ENCODE peak calls at places on chromosomes 4 and X, in seven cellular contexts. R is fibroblast of pulmonary artery, A is kidney tubule cell, V is HT1080, O is NCI-H69, J is epithelial cell of proximal tubule, Z is cardiac fibroblast. S is an unnamed sample.

GRCh38 chrX:13452283-13452682 is 117.1 kb upstream of the EGFL6 start:
- DNase-seq in R (no peak), A (no peak), V (no peak), O (no peak), J (no peak), Z (no peak), S (peak)

GRCh38 chrX:39162322-39162721 is 361.1 kb downstream of the MID1IP1 start:
- DNase-seq in R (no peak), A (no peak), V (no peak), O (peak), J (no peak), Z (no peak), S (peak)

GRCh38 chrX:24260827-24261550 is 52.9 kb downstream of the SUPT20HL2 start:
- DNase-seq in R (peak), A (peak), V (peak), O (no peak), J (no peak), Z (peak), S (peak)

GRCh38 chr4:86560447-86560846 is 33.7 kb upstream of the PTPN13 start:
- DNase-seq in R (no peak), A (no peak), V (no peak), O (no peak), J (no peak), Z (no peak), S (no peak)

GRCh38 chrX:17922303-17922702 is 61.2 kb upstream of the RAI2 start:
- DNase-seq in R (no peak), A (no peak), V (no peak), O (peak), J (no peak), Z (no peak), S (no peak)

GRCh38 chr4:71550220-71551190 is 211.7 kb downstream of the SLC4A4 start:
- DNase-seq in R (peak), A (peak), V (peak), O (no peak), J (peak), Z (peak), S (peak)

GRCh38 chrX:136147966-136148365 is 633 bp downstream of the FHL1 start:
- DNase-seq in R (no peak), A (no peak), V (no peak), O (peak), J (no peak), Z (no peak), S (peak)

GRCh38 chrX:38018734-38019410 is 12.5 kb downstream of the SYTL5 start:
- DNase-seq in R (peak), A (no peak), V (no peak), O (no peak), J (no peak), Z (peak), S (no peak)

GRCh38 chr4:64489628-64490027 is 80.4 kb upstream of the TECRL start:
- DNase-seq in R (no peak), A (no peak), V (no peak), O (no peak), J (no peak), Z (no peak), S (no peak)

GRCh38 chr4:181770971-181771370 is 472.2 kb upstream of the TENM3 start:
- DNase-seq in R (no peak), A (no peak), V (no peak), O (no peak), J (no peak), Z (no peak), S (no peak)

GRCh38 chr4:142840516-142841123 is 5.5 kb downstream of the INPP4B start:
- DNase-seq in R (peak), A (peak), V (no peak), O (peak), J (peak), Z (peak), S (peak)

GRCh38 chrX:6262959-6263358 is 34.3 kb upstream of the NLGN4X start:
- DNase-seq in R (no peak), A (no peak), V (no peak), O (no peak), J (no peak), Z (no peak), S (no peak)

GRCh38 chrX:39163585-39163984 is 362.3 kb downstream of the MID1IP1 start:
- DNase-seq in R (no peak), A (no peak), V (no peak), O (no peak), J (no peak), Z (no peak), S (no peak)

GRCh38 chr4:150094676-150095075 is 16.4 kb downstream of the DCLK2 start:
- DNase-seq in R (no peak), A (no peak), V (no peak), O (no peak), J (no peak), Z (no peak), S (no peak)

GRCh38 chrX:145563159-145563558 is 254.5 kb upstream of the SLITRK2 start:
- DNase-seq in R (no peak), A (no peak), V (no peak), O (no peak), J (no peak), Z (no peak), S (no peak)

GRCh38 chrX:107629533-107629909 is 1.2 kb downstream of the PRPS1 start:
- DNase-seq in R (peak), A (peak), V (peak), O (peak), J (no peak), Z (peak), S (peak)

GRCh38 chr4:176726803-176727202 is 65.9 kb downstream of the VEGFC start:
- DNase-seq in R (peak), A (no peak), V (no peak), O (no peak), J (no peak), Z (peak), S (no peak)

GRCh38 chr4:55865228-55865806 is 11.9 kb downstream of the EXOC1 start:
- DNase-seq in R (peak), A (peak), V (peak), O (no peak), J (no peak), Z (peak), S (peak)

GRCh38 chr4:83552085-83552484 is 16.2 kb downstream of the GPAT3 start:
- DNase-seq in R (peak), A (peak), V (peak), O (peak), J (no peak), Z (peak), S (peak)

GRCh38 chr4:114272226-114272625 is 292.8 kb upstream of the ARSJ start:
- DNase-seq in R (peak), A (peak), V (peak), O (peak), J (peak), Z (peak), S (peak)

GRCh38 chr4:170675568-170676262 is 586.0 kb upstream of the AADAT start:
- DNase-seq in R (peak), A (peak), V (peak), O (no peak), J (no peak), Z (no peak), S (no peak)

GRCh38 chr4:160403066-160403465 is 1300.2 kb downstream of the RAPGEF2 start:
- DNase-seq in R (no peak), A (no peak), V (no peak), O (peak), J (no peak), Z (no peak), S (no peak)

GRCh38 chr4:79288185-79288584 is 37.7 kb downstream of the NAA11 start:
- DNase-seq in R (no peak), A (no peak), V (no peak), O (no peak), J (no peak), Z (no peak), S (no peak)

GRCh38 chrX:154002215-154002719 is 17.4 kb downstream of the IRAK1 start:
- DNase-seq in R (peak), A (peak), V (peak), O (peak), J (peak), Z (peak), S (peak)

GRCh38 chr4:155612074-155612473 is 54.6 kb upstream of the GUCY1A1 start:
- DNase-seq in R (no peak), A (peak), V (no peak), O (no peak), J (no peak), Z (no peak), S (no peak)

GRCh38 chr4:82677327-82677726 is 115.5 kb upstream of the TMEM150C start:
- DNase-seq in R (no peak), A (no peak), V (no peak), O (no peak), J (no peak), Z (no peak), S (no peak)

GRCh38 chrX:110167952-110168451 is 149.9 kb downstream of the AMMECR1 start:
- DNase-seq in R (no peak), A (peak), V (peak), O (peak), J (no peak), Z (no peak), S (no peak)

GRCh38 chr4:124943145-124943889 is 230.8 kb upstream of the ANKRD50 start:
- DNase-seq in R (peak), A (no peak), V (peak), O (no peak), J (no peak), Z (peak), S (no peak)

GRCh38 chrX:8868070-8868795 is 67.0 kb upstream of the FAM9A start:
- DNase-seq in R (peak), A (peak), V (peak), O (no peak), J (no peak), Z (peak), S (peak)

GRCh38 chrX:153459976-153460375 is 10.4 kb downstream of the HAUS7 start:
- DNase-seq in R (peak), A (peak), V (no peak), O (no peak), J (no peak), Z (peak), S (peak)

GRCh38 chr4:25504932-25505636 is 128.0 kb downstream of the ANAPC4 start:
- DNase-seq in R (no peak), A (no peak), V (no peak), O (no peak), J (no peak), Z (no peak), S (no peak)

GRCh38 chr4:152024881-152025280 is 264.1 kb upstream of the GATB start:
- DNase-seq in R (no peak), A (no peak), V (no peak), O (peak), J (no peak), Z (no peak), S (no peak)